ENCODE peak calls at places on chromosomes 12 and 14, in four cellular contexts. G is GM23248, H is GM19239, V is astrocyte. U is an unnamed sample.

GRCh38 chr14:51478241-51478640 is 173.5 kb upstream of the FRMD6 start:
- DNase-seq in G (peak), H (no peak), V (no peak), U (no peak)

GRCh38 chr12:94767971-94768370 is 117.6 kb upstream of the TMCC3 start:
- DNase-seq in G (peak), H (no peak), V (peak), U (no peak)

GRCh38 chr14:95519699-95520098 is 3.2 kb upstream of the SYNE3 start:
- DNase-seq in G (peak), H (no peak), V (peak), U (no peak)

GRCh38 chr12:32454075-32454474 is 54.7 kb downstream of the FGD4 start:
- DNase-seq in G (peak), H (no peak), V (peak), U (no peak)

GRCh38 chr12:3972576-3972975 is 99.4 kb upstream of the PARP11 start:
- DNase-seq in G (no peak), H (no peak), V (no peak), U (no peak)

GRCh38 chr14:27929823-27930347 is 836.7 kb upstream of the FOXG1 start:
- DNase-seq in G (no peak), H (no peak), V (no peak), U (no peak)

GRCh38 chr12:128729628-128730121 is 94.1 kb downstream of the SLC15A4 start:
- DNase-seq in G (peak), H (no peak), V (no peak), U (no peak)

GRCh38 chr12:54933381-54933780 is 51.2 kb downstream of the TESPA1 start:
- DNase-seq in G (peak), H (no peak), V (peak), U (no peak)

GRCh38 chr14:37246427-37246829 is 48.7 kb downstream of the MIPOL1 start:
- DNase-seq in G (peak), H (peak), V (peak), U (no peak)

GRCh38 chr14:22567437-22567836 is 21.6 kb downstream of the DAD1 start:
- DNase-seq in G (no peak), H (no peak), V (no peak), U (no peak)

GRCh38 chr14:73567951-73568885 is 795 bp upstream of the ACOT2 start:
- DNase-seq in G (peak), H (no peak), V (peak), U (no peak)

GRCh38 chr12:132422057-132423043 is 67.6 kb upstream of the FBRSL1 start:
- DNase-seq in G (peak), H (no peak), V (no peak), U (no peak)

GRCh38 chr14:33671556-33671955 is 279.3 kb downstream of the EGLN3 start:
- DNase-seq in G (no peak), H (no peak), V (no peak), U (no peak)

GRCh38 chr12:115451785-115452736 is 768.1 kb upstream of the TBX3 start:
- DNase-seq in G (peak), H (no peak), V (no peak), U (no peak)

GRCh38 chr14:22265319-22266140 is 323.5 kb downstream of the DAD1 start:
- DNase-seq in G (no peak), H (no peak), V (no peak), U (no peak)

GRCh38 chr12:69585189-69586062 is at the start of gene CCT2:
- DNase-seq in G (peak), H (peak), V (peak), U (peak)

GRCh38 chr12:68405292-68405900 is 73.2 kb upstream of the MDM1 start:
- DNase-seq in G (peak), H (no peak), V (no peak), U (no peak)

GRCh38 chr14:79659995-79660975 is 551.0 kb downstream of the DIO2 start:
- DNase-seq in G (no peak), H (no peak), V (no peak), U (no peak)

GRCh38 chr12:95763809-95764253 is 26.7 kb downstream of the NTN4 start:
- DNase-seq in G (peak), H (no peak), V (peak), U (no peak)

GRCh38 chr14:51495319-51495718 is 156.4 kb upstream of the FRMD6 start:
- DNase-seq in G (peak), H (no peak), V (no peak), U (no peak)

GRCh38 chr12:65608319-65608916 is 215.9 kb upstream of the HMGA2 start:
- DNase-seq in G (peak), H (no peak), V (peak), U (no peak)

GRCh38 chr12:6827982-6828670 is at the start of gene P3H3:
- DNase-seq in G (peak), H (no peak), V (peak), U (no peak)

GRCh38 chr12:52672321-52672933 is 7.8 kb downstream of the KRT1 start:
- DNase-seq in G (no peak), H (no peak), V (peak), U (no peak)

GRCh38 chr14:106846218-106846617 is 1319.8 kb downstream of the TMEM121 start:
- DNase-seq in G (no peak), H (no peak), V (no peak), U (no peak)

GRCh38 chr14:52801014-52801708 is 9.8 kb upstream of the GNPNAT1 start:
- DNase-seq in G (peak), H (no peak), V (peak), U (no peak)

GRCh38 chr12:13976028-13976584 is 5.3 kb downstream of the GRIN2B start:
- DNase-seq in G (no peak), H (no peak), V (no peak), U (no peak)

GRCh38 chr12:106139422-106140141 is 828 bp upstream of the NUAK1 start:
- DNase-seq in G (peak), H (no peak), V (peak), U (no peak)

GRCh38 chr14:35687335-35687939 is 121.7 kb downstream of the RALGAPA1 start:
- DNase-seq in G (peak), H (peak), V (peak), U (peak)

GRCh38 chr12:39375206-39375808 is 67.6 kb downstream of the KIF21A start:
- DNase-seq in G (no peak), H (no peak), V (peak), U (no peak)

GRCh38 chr12:124968656-124969055 is 20.3 kb downstream of the DHX37 start:
- DNase-seq in G (no peak), H (no peak), V (no peak), U (no peak)

GRCh38 chr12:42617622-42618021 is 28.1 kb upstream of the PRICKLE1 start:
- DNase-seq in G (no peak), H (no peak), V (no peak), U (no peak)

GRCh38 chr14:99189201-99189801 is 82.7 kb downstream of the BCL11B start:
- DNase-seq in G (peak), H (no peak), V (no peak), U (no peak)

U was measured in GM12864.